ENCODE peak calls at places on chromosomes 11 and 22, in seven cellular contexts. J is central memory CD4-positive, alpha-beta T cell; B is endothelial cell; E is memory B cell; K is T-helper 2 cell; C is ELF-1; L is adrenal gland. N is an unnamed sample.

GRCh38 chr11:37506516-37506915 is 908.5 kb upstream of the RAG2 start:
- DNase-seq in J (no peak), B (no peak), E (no peak), K (no peak), C (peak), L (no peak), N (no peak)

GRCh38 chr11:87356428-87356827 is 318.7 kb downstream of the TMEM135 start:
- DNase-seq in J (no peak), B (no peak), E (no peak), K (no peak), C (no peak), L (no peak), N (no peak)

GRCh38 chr11:102981324-102981910 is 25.9 kb upstream of the MMP13 start:
- DNase-seq in J (no peak), B (no peak), E (no peak), K (no peak), C (no peak), L (no peak), N (peak)

GRCh38 chr11:66328307-66329144 is 7.7 kb downstream of the RIN1 start:
- DNase-seq in J (peak), B (peak), E (peak), K (peak), C (peak), L (peak), N (peak)

GRCh38 chr22:39665229-39665628 is 94.7 kb downstream of the CACNA1I start:
- DNase-seq in J (no peak), B (no peak), E (no peak), K (no peak), C (peak), L (no peak), N (no peak)

GRCh38 chr22:43272869-43273318 is 70.3 kb downstream of the SCUBE1 start:
- DNase-seq in J (no peak), B (no peak), E (no peak), K (no peak), C (no peak), L (no peak), N (no peak)

GRCh38 chr11:1573847-1574255 is 1.8 kb upstream of the DUSP8 start:
- DNase-seq in J (no peak), B (peak), E (no peak), K (no peak), C (peak), L (peak), N (no peak)

GRCh38 chr11:93622043-93622442 is 39.4 kb upstream of the CEP295 start:
- DNase-seq in J (no peak), B (no peak), E (no peak), K (no peak), C (peak), L (no peak), N (no peak)

GRCh38 chr22:42613869-42614268 is 814 bp downstream of the POLDIP3 start:
- DNase-seq in J (no peak), B (no peak), E (no peak), K (no peak), C (peak), L (no peak), N (no peak)

GRCh38 chr11:117662255-117662654 is 134.8 kb downstream of the DSCAML1 start:
- DNase-seq in J (no peak), B (no peak), E (no peak), K (no peak), C (no peak), L (no peak), N (no peak)

GRCh38 chr22:25485626-25486545 is 78.6 kb upstream of the GRK3 start:
- DNase-seq in J (no peak), B (no peak), E (no peak), K (no peak), C (no peak), L (no peak), N (peak)

GRCh38 chr22:36398602-36399472 is 11.1 kb upstream of the MYH9 start:
- DNase-seq in J (no peak), B (no peak), E (no peak), K (no peak), C (no peak), L (no peak), N (peak)

GRCh38 chr11:12016246-12016645 is 7.8 kb upstream of the DKK3 start:
- DNase-seq in J (no peak), B (no peak), E (no peak), K (no peak), C (no peak), L (no peak), N (no peak)

GRCh38 chr11:128420943-128421342 is 166.4 kb downstream of the ETS1 start:
- DNase-seq in J (no peak), B (no peak), E (no peak), K (no peak), C (no peak), L (no peak), N (peak)

GRCh38 chr22:27641049-27641790 is 160.3 kb downstream of the MN1 start:
- DNase-seq in J (no peak), B (no peak), E (no peak), K (no peak), C (peak), L (no peak), N (peak)

GRCh38 chr11:77407613-77408012 is 66.3 kb downstream of the PAK1 start:
- DNase-seq in J (no peak), B (no peak), E (no peak), K (no peak), C (peak), L (peak), N (peak)

GRCh38 chr22:24681236-24681635 is 78.2 kb downstream of the GGT1 start:
- DNase-seq in J (no peak), B (no peak), E (no peak), K (no peak), C (no peak), L (no peak), N (peak)

GRCh38 chr11:112227002-112227401 is 774 bp downstream of the PTS start:
- DNase-seq in J (no peak), B (no peak), E (no peak), K (no peak), C (no peak), L (no peak), N (peak)

GRCh38 chr11:34157163-34157562 is 51.7 kb downstream of the NAT10 start:
- DNase-seq in J (no peak), B (no peak), E (no peak), K (no peak), C (no peak), L (no peak), N (no peak)

GRCh38 chr11:125376856-125377255 is 119.2 kb downstream of the FEZ1 start:
- DNase-seq in J (no peak), B (no peak), E (no peak), K (no peak), C (no peak), L (no peak), N (no peak)

GRCh38 chr11:79052539-79052938 is 388.3 kb downstream of the TENM4 start:
- DNase-seq in J (no peak), B (peak), E (no peak), K (no peak), C (no peak), L (no peak), N (no peak)

GRCh38 chr11:46427364-46427763 is 35.8 kb upstream of the CHRM4 start:
- DNase-seq in J (no peak), B (no peak), E (no peak), K (no peak), C (peak), L (no peak), N (peak)

N was measured in IMR-90.